ENCODE peak calls at places on chromosomes 3 and 15, in seven cellular contexts. V is naive thymus-derived CD4-positive, alpha-beta T cell; J is HCT116; H is ovary; M is uterus; L is fibroblast of lung; F is heart left ventricle. C is an unnamed sample.
A peak's percentile ranks its signal among the peaks of the same experiment; 100 is the strongest.

GRCh38 chr3:112136959-112137693 is 4.1 kb upstream of the GCSAM start:
- DNase-seq in V (no peak), J (peak; percentile 49), H (no peak), M (no peak), L (peak; percentile 51), F (no peak), C (peak; percentile 65)

GRCh38 chr3:13013151-13013561 is 60.1 kb downstream of the IQSEC1 start:
- DNase-seq in V (no peak), J (no peak), H (no peak), M (no peak), L (no peak), F (no peak), C (no peak)

GRCh38 chr3:120879401-120879800 is 28.6 kb upstream of the STXBP5L start:
- DNase-seq in V (no peak), J (no peak), H (peak; percentile 26), M (no peak), L (no peak), F (no peak), C (no peak)

GRCh38 chr15:89367485-89368451 is 33.1 kb upstream of the POLG start:
- DNase-seq in V (no peak), J (no peak), H (no peak), M (no peak), L (no peak), F (no peak), C (peak; percentile 84)

GRCh38 chr15:84605225-84605882 is 4.5 kb downstream of the ZSCAN2 start:
- DNase-seq in V (no peak), J (no peak), H (no peak), M (no peak), L (no peak), F (no peak), C (no peak)

GRCh38 chr3:53794597-53794996 is 51.6 kb downstream of the CHDH start:
- DNase-seq in V (no peak), J (no peak), H (no peak), M (no peak), L (no peak), F (no peak), C (no peak)

GRCh38 chr3:71069797-71070196 is 513.7 kb downstream of the FOXP1 start:
- DNase-seq in V (peak; percentile 26), J (no peak), H (peak; percentile 55), M (peak; percentile 60), L (peak; percentile 79), F (peak; percentile 70), C (peak; percentile 76)

GRCh38 chr15:66838671-66839239 is 136.7 kb downstream of the SMAD6 start:
- DNase-seq in V (no peak), J (peak; percentile 24), H (no peak), M (no peak), L (peak; percentile 66), F (no peak), C (peak; percentile 64)

GRCh38 chr3:178802993-178803693 is 266.9 kb downstream of the KCNMB2 start:
- DNase-seq in V (no peak), J (no peak), H (no peak), M (no peak), L (peak; percentile 30), F (no peak), C (no peak)

GRCh38 chr15:77059761-77060345 is 11.1 kb downstream of the TSPAN3 start:
- DNase-seq in V (no peak), J (no peak), H (no peak), M (no peak), L (peak; percentile 44), F (no peak), C (no peak)

GRCh38 chr3:52866427-52866826 is 30.9 kb downstream of the STIMATE start:
- DNase-seq in V (no peak), J (no peak), H (no peak), M (no peak), L (no peak), F (no peak), C (no peak)

GRCh38 chr3:169133178-169134161 is 530.0 kb downstream of the MECOM start:
- DNase-seq in V (no peak), J (no peak), H (no peak), M (no peak), L (peak; percentile 64), F (no peak), C (no peak)

GRCh38 chr3:196471551-196471950 is 32.0 kb downstream of the RNF168 start:
- DNase-seq in V (no peak), J (no peak), H (no peak), M (no peak), L (no peak), F (no peak), C (no peak)

GRCh38 chr3:181403876-181404660 is 307.7 kb upstream of the SOX2 start:
- DNase-seq in V (no peak), J (no peak), H (no peak), M (no peak), L (no peak), F (no peak), C (no peak)

GRCh38 chr3:138974467-138974866 is 27.4 kb downstream of the FOXL2NB start:
- DNase-seq in V (no peak), J (no peak), H (no peak), M (no peak), L (no peak), F (no peak), C (no peak)

GRCh38 chr3:13673207-13673606 is 124.3 kb downstream of the FBLN2 start:
- DNase-seq in V (no peak), J (no peak), H (no peak), M (no peak), L (no peak), F (no peak), C (no peak)

GRCh38 chr15:39381517-39381916 is 199.4 kb upstream of the THBS1 start:
- DNase-seq in V (no peak), J (no peak), H (no peak), M (no peak), L (no peak), F (no peak), C (no peak)

GRCh38 chr3:81214626-81215025 is 546.8 kb downstream of the GBE1 start:
- DNase-seq in V (no peak), J (no peak), H (no peak), M (no peak), L (peak; percentile 51), F (no peak), C (no peak)

GRCh38 chr3:136093771-136094170 is 102.4 kb downstream of the MSL2 start:
- DNase-seq in V (no peak), J (no peak), H (no peak), M (no peak), L (no peak), F (no peak), C (no peak)

GRCh38 chr3:30141178-30141581 is 465.2 kb upstream of the TGFBR2 start:
- DNase-seq in V (no peak), J (no peak), H (no peak), M (peak; percentile 20), L (no peak), F (no peak), C (no peak)

GRCh38 chr15:89654847-89655805 is at the start of gene KIF7:
- DNase-seq in V (no peak), J (no peak), H (peak; percentile 73), M (no peak), L (peak; percentile 57), F (no peak), C (peak; percentile 43)

GRCh38 chr3:23800731-23801130 is 5.0 kb upstream of the UBE2E1 start:
- DNase-seq in V (no peak), J (peak; percentile 10), H (no peak), M (no peak), L (peak; percentile 65), F (no peak), C (no peak)

GRCh38 chr15:77295446-77295845 is 124.5 kb downstream of the PEAK1 start:
- DNase-seq in V (no peak), J (no peak), H (no peak), M (no peak), L (peak; percentile 23), F (no peak), C (no peak)

DNA sequence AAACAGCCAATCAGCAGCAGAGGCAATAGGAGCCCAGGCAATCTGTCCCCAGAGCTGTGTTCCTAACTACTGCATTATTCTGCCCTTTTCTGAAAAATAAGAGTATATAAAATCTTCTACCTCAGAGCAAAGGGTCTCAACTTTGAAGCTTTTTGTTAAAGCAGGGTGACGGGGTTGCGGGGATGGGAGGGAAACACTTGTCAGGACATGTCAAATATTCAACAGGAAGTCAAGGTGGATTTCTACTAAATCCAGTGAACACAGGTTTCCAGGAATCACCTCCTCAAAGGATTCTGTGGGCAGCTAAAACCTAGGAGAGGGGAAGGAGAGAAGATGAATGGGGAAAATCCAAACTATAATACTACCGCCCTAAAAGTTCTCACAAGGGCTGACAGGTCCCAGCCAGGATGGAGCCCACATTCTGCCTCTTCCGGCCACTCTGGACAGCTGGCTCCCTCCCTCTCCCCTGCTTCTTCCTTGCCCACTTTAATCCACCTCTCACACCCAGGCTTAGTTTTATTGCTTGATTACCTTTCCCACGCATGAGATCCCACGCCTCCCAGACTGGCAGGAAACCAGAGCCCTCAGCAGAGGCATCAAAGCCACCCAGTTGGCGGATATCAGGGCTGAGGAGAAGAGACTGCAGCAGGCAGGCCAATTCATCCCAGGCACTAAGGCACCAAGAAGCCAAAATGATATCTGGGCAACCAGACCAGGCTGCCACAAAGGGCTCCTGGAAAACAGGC is 77.2 kb downstream of the OSBPL10 start:
- DNase-seq in V (no peak), J (no peak), H (no peak), M (no peak), L (no peak), F (no peak), C (no peak)
- H3K4me1 ChIP-seq in V (no peaks in the 10 kb centered on the region), J (peaks cover 10% of the 10 kb centered on the region), H (no peaks in the 10 kb centered on the region), M (no peaks in the 10 kb centered on the region), L (no peaks in the 10 kb centered on the region), F (no peaks in the 10 kb centered on the region), C (peaks cover 11% of the 10 kb centered on the region)

DNA sequence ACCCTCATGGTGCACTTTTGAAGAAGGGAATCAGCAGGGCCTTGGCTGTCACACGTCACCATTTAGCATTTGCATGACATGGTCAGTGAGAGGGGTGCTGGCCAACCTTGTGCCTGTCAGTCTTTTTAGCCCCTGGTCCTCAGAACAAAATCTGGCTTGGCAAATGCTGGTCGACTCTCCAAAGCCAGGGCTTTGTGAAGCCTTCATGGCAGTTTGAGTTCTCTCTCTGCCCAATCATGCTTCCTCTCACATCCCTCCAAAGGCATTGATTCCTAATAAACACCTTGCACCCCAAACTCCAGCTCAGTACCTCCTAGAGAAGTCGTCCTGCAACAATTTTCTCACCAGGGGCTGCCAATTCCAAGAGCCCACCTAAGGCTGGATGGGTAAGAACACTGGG is 19.4 kb downstream of the CCR9 start:
- DNase-seq in V (no peak), J (no peak), H (no peak), M (no peak), L (no peak), F (no peak), C (no peak)
- H3K27me3 ChIP-seq in V (no peaks in the 10 kb centered on the region), J (no peaks in the 10 kb centered on the region), H (no peaks in the 10 kb centered on the region), M (no peaks in the 10 kb centered on the region), L (peaks cover 7% of the 10 kb centered on the region), F (no peaks in the 10 kb centered on the region), C (no peaks in the 10 kb centered on the region)

GRCh38 chr15:25095179-25095578 is 140.4 kb downstream of the SNRPN start:
- DNase-seq in V (no peak), J (no peak), H (no peak), M (no peak), L (no peak), F (no peak), C (no peak)
- H3K9me3 ChIP-seq in V (peaks cover 72% of the 10 kb centered on the region), J (peaks cover 16% of the 10 kb centered on the region), H (peaks cover 78% of the 10 kb centered on the region), M (no peaks in the 10 kb centered on the region), L (no peaks in the 10 kb centered on the region), F (peaks cover 94% of the 10 kb centered on the region), C (no peaks in the 10 kb centered on the region)

DNA sequence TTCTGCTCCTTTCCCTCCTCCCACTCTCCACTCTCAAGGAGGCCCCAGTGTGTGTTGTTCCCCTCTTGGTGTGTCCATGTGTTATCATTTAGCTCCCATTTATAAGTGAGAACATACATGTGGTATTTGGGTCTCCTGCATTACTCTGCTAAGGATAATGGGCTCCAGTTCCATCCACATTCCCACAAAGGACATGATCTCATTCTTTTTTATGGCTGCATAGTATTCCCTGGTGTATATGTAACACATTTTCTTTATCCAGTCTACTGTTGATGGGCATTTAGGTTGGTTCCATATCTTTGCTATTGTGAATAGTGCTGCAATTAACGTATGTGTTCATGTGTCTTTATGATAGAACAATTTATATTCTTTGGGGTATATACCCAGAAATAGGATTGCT is 144.0 kb upstream of the MEF2A start:
- DNase-seq in V (no peak), J (no peak), H (no peak), M (no peak), L (no peak), F (no peak), C (no peak)
- H3K4me1 ChIP-seq in V (no peaks in the 10 kb centered on the region), J (peaks cover 3% of the 10 kb centered on the region), H (peaks cover 3% of the 10 kb centered on the region), M (peaks cover 16% of the 10 kb centered on the region), L (peaks cover 5% of the 10 kb centered on the region), F (peaks cover 27% of the 10 kb centered on the region), C (peaks cover 6% of the 10 kb centered on the region)

C was measured in HAP-1.